ENCODE peak calls at places on chromosome 5, in four cellular contexts. A is H9, B is IMR-90, T is H1. E is an unnamed sample.

GRCh38 chr5:15500326-15500958 is 462 bp downstream of the FBXL7 start:
- DNase-seq in A (peak; percentile 46), B (peak; percentile 25), T (peak; percentile 79), E (peak; percentile 54)

GRCh38 chr5:158599132-158599531 is 500.6 kb downstream of the EBF1 start:
- DNase-seq in A (no peak), B (peak; percentile 15), T (no peak), E (peak; percentile 71)

GRCh38 chr5:126527892-126528291 is 67.1 kb downstream of the ALDH7A1 start:
- DNase-seq in A (no peak), B (peak; percentile 98), T (no peak), E (no peak)

GRCh38 chr5:112077180-112077579 is 320.2 kb upstream of the NREP start:
- DNase-seq in A (no peak), B (peak; percentile 52), T (no peak), E (no peak)

GRCh38 chr5:167939686-167940085 is 351.8 kb upstream of the WWC1 start:
- DNase-seq in A (no peak), B (no peak), T (no peak), E (no peak)

GRCh38 chr5:68839019-68839552 is 254.7 kb upstream of the SLC30A5 start:
- DNase-seq in A (no peak), B (no peak), T (no peak), E (no peak)

GRCh38 chr5:42756630-42757601 is at the start of gene CCDC152:
- DNase-seq in A (peak; percentile 85), B (peak; percentile 3), T (peak; percentile 70), E (peak; percentile 72)

GRCh38 chr5:139660105-139660915 is 12.2 kb downstream of the CXXC5 start:
- DNase-seq in A (no peak), B (no peak), T (no peak), E (no peak)

GRCh38 chr5:145204741-145205140 is 630.4 kb downstream of the PRELID2 start:
- DNase-seq in A (no peak), B (no peak), T (no peak), E (no peak)

GRCh38 chr5:124734574-124735168 is 11.8 kb downstream of the ZNF608 start:
- DNase-seq in A (no peak), B (no peak), T (no peak), E (no peak)

GRCh38 chr5:6728011-6728794 is 15.0 kb downstream of the TENT4A start:
- DNase-seq in A (no peak), B (no peak), T (no peak), E (peak; percentile 39)

GRCh38 chr5:9932770-9933169 is 302.6 kb upstream of the TAS2R1 start:
- DNase-seq in A (no peak), B (peak; percentile 81), T (no peak), E (peak; percentile 85)

GRCh38 chr5:15529821-15530220 is 29.8 kb downstream of the FBXL7 start:
- DNase-seq in A (no peak), B (peak; percentile 45), T (no peak), E (no peak)

GRCh38 chr5:3187846-3188425 is 407.7 kb upstream of the IRX1 start:
- DNase-seq in A (no peak), B (no peak), T (no peak), E (no peak)

GRCh38 chr5:13503017-13503416 is 441.5 kb downstream of the DNAH5 start:
- DNase-seq in A (no peak), B (no peak), T (no peak), E (no peak)

GRCh38 chr5:95090774-95091173 is 194.1 kb downstream of the MCTP1 start:
- DNase-seq in A (no peak), B (no peak), T (no peak), E (no peak)

GRCh38 chr5:142769251-142769792 is 855 bp upstream of the ARHGAP26 start:
- DNase-seq in A (no peak), B (no peak), T (no peak), E (peak; percentile 24)

GRCh38 chr5:28961806-28962205 is 1923.4 kb upstream of the CDH9 start:
- DNase-seq in A (no peak), B (no peak), T (no peak), E (no peak)

GRCh38 chr5:101942321-101942882 is 353.7 kb downstream of the SLCO4C1 start:
- DNase-seq in A (peak; percentile 45), B (no peak), T (peak; percentile 59), E (peak; percentile 74)

GRCh38 chr5:106959447-106959846 is 711.3 kb downstream of the EFNA5 start:
- DNase-seq in A (no peak), B (no peak), T (no peak), E (no peak)

GRCh38 chr5:137114529-137114928 is 384.6 kb downstream of the SPOCK1 start:
- DNase-seq in A (no peak), B (peak; percentile 25), T (no peak), E (peak; percentile 91)

GRCh38 chr5:107781451-107781850 is 110.7 kb upstream of the EFNA5 start:
- DNase-seq in A (no peak), B (peak; percentile 48), T (no peak), E (no peak)

GRCh38 chr5:169758886-169759285 is 121.8 kb downstream of the DOCK2 start:
- DNase-seq in A (no peak), B (peak; percentile 18), T (no peak), E (no peak)

GRCh38 chr5:83577036-83577636 is 105.6 kb downstream of the VCAN start:
- DNase-seq in A (no peak), B (peak; percentile 32), T (no peak), E (peak; percentile 54)

GRCh38 chr5:119943148-119943547 is 313.8 kb downstream of the FAM170A start:
- DNase-seq in A (no peak), B (peak; percentile 28), T (no peak), E (no peak)

GRCh38 chr5:110925398-110925797 is 146.1 kb upstream of the TSLP start:
- DNase-seq in A (no peak), B (peak; percentile 64), T (no peak), E (no peak)

GRCh38 chr5:28766565-28767158 is 1728.3 kb upstream of the CDH9 start:
- DNase-seq in A (no peak), B (peak; percentile 21), T (no peak), E (peak; percentile 41)

GRCh38 chr5:149895416-149896345 is 48.9 kb downstream of the PDE6A start:
- DNase-seq in A (no peak), B (peak; percentile 10), T (no peak), E (no peak)

GRCh38 chr5:17096975-17097695 is 120.3 kb upstream of the BASP1 start:
- DNase-seq in A (no peak), B (no peak), T (no peak), E (peak; percentile 23)

GRCh38 chr5:135353952-135354721 is 44.9 kb downstream of the MACROH2A1 start:
- DNase-seq in A (no peak), B (peak; percentile 96), T (no peak), E (no peak)

GRCh38 chr5:127754259-127754658 is 51.1 kb downstream of the CCDC192 start:
- DNase-seq in A (no peak), B (peak; percentile 78), T (no peak), E (no peak)

GRCh38 chr5:24232929-24233328 is 411.8 kb downstream of the CDH10 start:
- DNase-seq in A (no peak), B (no peak), T (no peak), E (no peak)

GRCh38 chr5:51386916-51387853 is 3.9 kb downstream of the ISL1 start:
- DNase-seq in A (peak; percentile 67), B (no peak), T (peak; percentile 74), E (peak; percentile 58)

GRCh38 chr5:82403026-82403425 is 124.9 kb upstream of the RPS23 start:
- DNase-seq in A (no peak), B (no peak), T (no peak), E (no peak)
- H3K23ac ChIP-seq in A (no peak overlapping the region), B (no peak overlapping the region), T (no peak overlapping the region), E (no peak overlapping the region)

GRCh38 chr5:25701936-25702335 is 1057.2 kb upstream of the CDH10 start:
- DNase-seq in A (no peak), B (no peak), T (no peak), E (no peak)

DNA sequence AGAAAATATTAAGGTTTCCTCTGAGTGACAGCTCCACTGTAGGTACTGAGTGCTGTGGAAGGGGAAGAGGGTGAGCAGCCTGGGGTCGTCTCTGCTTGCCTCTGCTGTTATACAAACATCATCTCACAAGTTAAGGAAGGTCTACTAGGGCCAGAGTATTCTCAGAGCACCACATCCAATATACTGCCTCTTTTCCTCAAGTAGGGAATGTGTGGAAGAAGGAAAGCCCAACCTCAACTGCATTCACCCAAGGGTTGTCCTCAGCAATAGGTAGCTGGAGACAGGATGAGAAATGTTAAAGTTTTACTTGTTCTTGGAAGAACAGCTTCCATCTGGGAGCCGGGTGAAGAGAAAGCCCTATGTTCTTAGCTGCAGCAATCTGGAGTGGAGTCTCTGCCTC is 1062.3 kb upstream of the CDH10 start:
- DNase-seq in A (no peak), B (no peak), T (no peak), E (peak; percentile 45)
- H3K56ac ChIP-seq in A (no peak overlapping the region), B (no peak overlapping the region), T (no peak overlapping the region), E (no peak overlapping the region)

GRCh38 chr5:178203670-178204204 is 596 bp upstream of the HNRNPAB start:
- DNase-seq in A (no peak), B (no peak), T (no peak), E (no peak)
- H3K23ac ChIP-seq in A (no peak overlapping the region), B (peak overlapping the region; percentile 84), T (no peak overlapping the region), E (peak overlapping the region; percentile 89)

DNA sequence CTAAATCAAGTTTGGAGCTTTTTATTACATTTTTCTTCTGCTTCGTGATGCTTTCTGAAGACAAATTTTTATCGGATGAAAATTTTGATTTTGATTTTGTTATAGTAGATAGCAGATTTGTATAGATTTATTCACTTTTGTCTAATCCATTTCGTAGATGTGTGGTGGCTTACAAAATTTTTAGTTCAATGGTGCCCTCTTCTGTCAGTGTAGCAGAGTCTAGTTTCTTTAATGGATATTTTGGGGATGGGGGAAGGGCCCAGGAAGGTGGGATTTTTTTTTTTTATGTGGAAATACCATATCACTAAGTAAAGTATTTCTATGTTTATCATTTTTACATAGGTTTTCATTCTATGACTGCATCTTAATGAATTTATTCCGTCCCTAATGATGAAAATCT is 259.9 kb upstream of the TARS1 start:
- DNase-seq in A (no peak), B (peak; percentile 70), T (no peak), E (peak; percentile 26)
- H3K56ac ChIP-seq in A (no peak overlapping the region), B (no peak overlapping the region), T (no peak overlapping the region), E (no peak overlapping the region)

DNA sequence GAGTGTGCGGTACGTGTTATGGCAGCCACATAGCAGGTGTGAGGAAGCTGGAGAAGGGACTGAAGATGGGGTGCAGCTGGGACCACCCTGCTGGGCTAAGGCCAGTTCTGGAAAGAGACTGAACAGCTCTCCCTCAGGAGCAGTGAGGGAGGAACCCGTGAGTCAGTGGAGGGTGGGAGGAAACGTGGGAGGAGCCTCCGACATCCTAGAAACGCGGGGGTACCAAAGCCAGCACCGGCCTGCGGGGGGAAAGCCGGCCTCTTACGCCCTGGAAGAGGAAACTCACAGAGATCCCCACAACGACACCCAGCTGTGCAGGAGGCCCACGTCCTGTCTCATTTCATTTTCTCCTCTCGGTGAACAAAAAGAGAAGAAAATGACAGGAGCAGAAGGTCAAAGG is 185.8 kb upstream of the IRX4 start:
- DNase-seq in A (no peak), B (no peak), T (no peak), E (no peak)
- H3K23ac ChIP-seq in A (no peak overlapping the region), B (no peak overlapping the region), T (no peak overlapping the region), E (no peak overlapping the region)

GRCh38 chr5:76789991-76790571 is 28.7 kb upstream of the F2RL1 start:
- DNase-seq in A (no peak), B (peak; percentile 85), T (no peak), E (peak; percentile 28)
- H3K56ac ChIP-seq in A (no peak overlapping the region), B (peak overlapping the region; percentile 76), T (no peak overlapping the region), E (no peak overlapping the region)

E was measured in mesendoderm.